ENCODE peak calls at places on chromosomes 16 and 17, in ten cellular contexts. C is iPS DF 6.9, V is NCI-H1436 treated with DMSO at 0.1 percent for 48 hours, B is iris pigment epithelial cell, M is stomach, E is DMS79, R is NCI-H1105, N is CD14-positive monocyte, I is NCI-H1417, P is posterior cingulate gyrus. Q is an unnamed sample.

GRCh38 chr16:20311548-20311947 is 15.8 kb downstream of the GP2 start:
- DNase-seq in C (no peak), V (no peak), B (no peak), M (no peak), E (no peak), R (no peak), N (no peak), I (no peak), P (no peak), Q (no peak)

GRCh38 chr17:9234404-9234945 is 213.2 kb downstream of the NTN1 start:
- DNase-seq in C (no peak), V (no peak), B (no peak), M (no peak), E (no peak), R (no peak), N (no peak), I (no peak), P (peak), Q (no peak)

GRCh38 chr16:14608604-14609003 is 21.5 kb downstream of the PARN start:
- DNase-seq in C (no peak), V (no peak), B (no peak), M (no peak), E (no peak), R (no peak), N (no peak), I (no peak), P (no peak), Q (no peak)

GRCh38 chr17:8740486-8740885 is 4.2 kb downstream of the CCDC42 start:
- DNase-seq in C (peak), V (no peak), B (no peak), M (no peak), E (no peak), R (no peak), N (no peak), I (no peak), P (no peak), Q (no peak)

GRCh38 chr17:80124351-80124981 is 22.5 kb downstream of the EIF4A3 start:
- DNase-seq in C (peak), V (no peak), B (peak), M (peak), E (no peak), R (no peak), N (no peak), I (peak), P (no peak), Q (no peak)

GRCh38 chr17:9918352-9918751 is 13.3 kb upstream of the RCVRN start:
- DNase-seq in C (no peak), V (no peak), B (no peak), M (no peak), E (no peak), R (no peak), N (peak), I (no peak), P (peak), Q (no peak)

GRCh38 chr17:2178798-2179505 is 124.0 kb downstream of the HIC1 start:
- DNase-seq in C (no peak), V (no peak), B (no peak), M (no peak), E (no peak), R (no peak), N (no peak), I (no peak), P (no peak), Q (no peak)

GRCh38 chr17:28293994-28294393 is 25.0 kb upstream of the TMEM97 start:
- DNase-seq in C (no peak), V (no peak), B (no peak), M (no peak), E (no peak), R (no peak), N (no peak), I (no peak), P (no peak), Q (no peak)

GRCh38 chr17:47279062-47279801 is 25.6 kb downstream of the ITGB3 start:
- DNase-seq in C (no peak), V (no peak), B (peak), M (peak), E (no peak), R (no peak), N (peak), I (no peak), P (no peak), Q (no peak)

GRCh38 chr17:57672205-57672632 is 72.9 kb downstream of the CCDC182 start:
- DNase-seq in C (no peak), V (no peak), B (peak), M (no peak), E (no peak), R (no peak), N (no peak), I (no peak), P (no peak), Q (no peak)

GRCh38 chr17:49016775-49017463 is 19.7 kb downstream of the IGF2BP1 start:
- DNase-seq in C (no peak), V (no peak), B (peak), M (peak), E (peak), R (peak), N (no peak), I (peak), P (no peak), Q (no peak)

GRCh38 chr16:87295259-87295658 is 21.9 kb downstream of the C16orf95 start:
- DNase-seq in C (no peak), V (no peak), B (peak), M (no peak), E (no peak), R (no peak), N (no peak), I (peak), P (no peak), Q (no peak)

GRCh38 chr17:54903375-54903774 is 2.7 kb downstream of the TOM1L1 start:
- DNase-seq in C (no peak), V (no peak), B (no peak), M (peak), E (no peak), R (no peak), N (no peak), I (no peak), P (no peak), Q (no peak)

GRCh38 chr16:86616906-86617305 is 38.6 kb downstream of the FOXL1 start:
- DNase-seq in C (no peak), V (no peak), B (no peak), M (no peak), E (no peak), R (no peak), N (no peak), I (no peak), P (no peak), Q (no peak)

GRCh38 chr17:63095459-63095858 is 129.4 kb downstream of the TANC2 start:
- DNase-seq in C (no peak), V (no peak), B (peak), M (no peak), E (no peak), R (no peak), N (no peak), I (no peak), P (no peak), Q (no peak)

GRCh38 chr17:64448665-64449512 is at the start of gene MILR1:
- DNase-seq in C (no peak), V (peak), B (peak), M (no peak), E (no peak), R (no peak), N (peak), I (no peak), P (no peak), Q (no peak)

GRCh38 chr17:16491131-16491702 is 776 bp downstream of the LRRC75A start:
- DNase-seq in C (no peak), V (no peak), B (no peak), M (peak), E (no peak), R (peak), N (no peak), I (peak), P (no peak), Q (no peak)

GRCh38 chr17:68389041-68389440 is 68.3 kb downstream of the WIPI1 start:
- DNase-seq in C (no peak), V (no peak), B (no peak), M (no peak), E (no peak), R (no peak), N (no peak), I (no peak), P (peak), Q (no peak)

GRCh38 chr16:71915350-71915749 is 20.0 kb downstream of the IST1 start:
- DNase-seq in C (no peak), V (no peak), B (no peak), M (no peak), E (no peak), R (no peak), N (no peak), I (no peak), P (no peak), Q (no peak)

GRCh38 chr17:69405096-69405495 is 9.4 kb upstream of the MAP2K6 start:
- DNase-seq in C (no peak), V (no peak), B (peak), M (no peak), E (no peak), R (no peak), N (no peak), I (no peak), P (no peak), Q (no peak)

GRCh38 chr17:45282683-45283644 is 21.1 kb upstream of the SPATA32 start:
- DNase-seq in C (no peak), V (no peak), B (peak), M (no peak), E (peak), R (no peak), N (no peak), I (peak), P (peak), Q (peak)

GRCh38 chr16:629289-630023 is 1.3 kb upstream of the WFIKKN1 start:
- DNase-seq in C (no peak), V (no peak), B (no peak), M (no peak), E (no peak), R (no peak), N (peak), I (no peak), P (no peak), Q (no peak)

GRCh38 chr16:84370723-84371552 is 2.6 kb downstream of the ATP2C2 start:
- DNase-seq in C (no peak), V (no peak), B (no peak), M (no peak), E (no peak), R (no peak), N (no peak), I (peak), P (no peak), Q (no peak)

GRCh38 chr17:82230627-82231311 is 1.9 kb downstream of the SLC16A3 start:
- DNase-seq in C (no peak), V (no peak), B (peak), M (peak), E (no peak), R (no peak), N (peak), I (peak), P (no peak), Q (no peak)

GRCh38 chr17:19299866-19300265 is 62.7 kb downstream of the B9D1 start:
- DNase-seq in C (no peak), V (no peak), B (no peak), M (no peak), E (no peak), R (no peak), N (no peak), I (no peak), P (peak), Q (no peak)

GRCh38 chr16:81073560-81074330 is 3.3 kb downstream of the C16orf46 start:
- DNase-seq in C (no peak), V (no peak), B (no peak), M (no peak), E (no peak), R (no peak), N (no peak), I (no peak), P (no peak), Q (no peak)

GRCh38 chr17:80152057-80152831 is 5.3 kb upstream of the EIF4A3 start:
- DNase-seq in C (no peak), V (no peak), B (peak), M (no peak), E (no peak), R (no peak), N (no peak), I (no peak), P (no peak), Q (no peak)

Q was measured in NCI-H187 treated with DMSO at 0.1 percent for 48 hours.